ENCODE peak calls at places on chromosomes 16 and 17, in six cellular contexts. One of them, this sample, is unnamed.

GRCh38 chr17:26792486-26792885 is 501.4 kb upstream of the WSB1 start:
- DNase-seq in esophagus squamous epithelium: no peak
- DNase-seq in body of pancreas: no peak
- DNase-seq in glutamatergic neuron: no peak
- DNase-seq in GM12865: peak
- DNase-seq in NB4: peak
- DNase-seq in this sample: no peak

GRCh38 chr16:9042943-9043680 is 48.3 kb upstream of the HAPSTR1 start:
- DNase-seq in glutamatergic neuron: no peak
- DNase-seq in NB4: no peak
- DNase-seq in GM12865: no peak
- DNase-seq in body of pancreas: peak
- DNase-seq in esophagus squamous epithelium: no peak
- DNase-seq in this sample: no peak

GRCh38 chr17:66952031-66952524 is 12.4 kb upstream of the CACNG4 start:
- DNase-seq in esophagus squamous epithelium: no peak
- DNase-seq in GM12865: no peak
- DNase-seq in NB4: no peak
- DNase-seq in body of pancreas: peak
- DNase-seq in glutamatergic neuron: no peak
- DNase-seq in this sample: no peak

GRCh38 chr16:11994187-11995119 is 17.9 kb downstream of the SNX29 start:
- DNase-seq in body of pancreas: peak
- DNase-seq in glutamatergic neuron: no peak
- DNase-seq in NB4: peak
- DNase-seq in esophagus squamous epithelium: no peak
- DNase-seq in GM12865: no peak
- DNase-seq in this sample: no peak

GRCh38 chr16:1237990-1238389 is 2.5 kb upstream of the TPSAB1 start:
- DNase-seq in NB4: no peak
- DNase-seq in GM12865: no peak
- DNase-seq in body of pancreas: no peak
- DNase-seq in esophagus squamous epithelium: no peak
- DNase-seq in glutamatergic neuron: no peak
- DNase-seq in this sample: no peak

GRCh38 chr16:23962001-23962400 is 126.2 kb downstream of the PRKCB start:
- DNase-seq in body of pancreas: no peak
- DNase-seq in NB4: no peak
- DNase-seq in esophagus squamous epithelium: no peak
- DNase-seq in glutamatergic neuron: no peak
- DNase-seq in GM12865: no peak
- DNase-seq in this sample: no peak

GRCh38 chr17:64112978-64113377 is 17.0 kb downstream of the ERN1 start:
- DNase-seq in NB4: no peak
- DNase-seq in glutamatergic neuron: no peak
- DNase-seq in esophagus squamous epithelium: no peak
- DNase-seq in GM12865: no peak
- DNase-seq in body of pancreas: no peak
- DNase-seq in this sample: no peak

GRCh38 chr16:11792404-11793260 is 4.4 kb downstream of the ZC3H7A start:
- DNase-seq in body of pancreas: peak
- DNase-seq in NB4: no peak
- DNase-seq in esophagus squamous epithelium: no peak
- DNase-seq in glutamatergic neuron: peak
- DNase-seq in GM12865: no peak
- DNase-seq in this sample: no peak

GRCh38 chr17:17042851-17043667 is 802 bp downstream of the MPRIP start:
- DNase-seq in glutamatergic neuron: peak
- DNase-seq in esophagus squamous epithelium: no peak
- DNase-seq in NB4: peak
- DNase-seq in body of pancreas: peak
- DNase-seq in GM12865: peak
- DNase-seq in this sample: peak

GRCh38 chr17:2335726-2336214 is 487 bp downstream of the TSR1 start:
- DNase-seq in GM12865: no peak
- DNase-seq in NB4: peak
- DNase-seq in esophagus squamous epithelium: no peak
- DNase-seq in glutamatergic neuron: no peak
- DNase-seq in body of pancreas: peak
- DNase-seq in this sample: no peak

GRCh38 chr17:48505788-48506187 is 25.0 kb downstream of the HOXB1 start:
- DNase-seq in glutamatergic neuron: no peak
- DNase-seq in GM12865: peak
- DNase-seq in NB4: peak
- DNase-seq in esophagus squamous epithelium: no peak
- DNase-seq in body of pancreas: peak
- DNase-seq in this sample: no peak

GRCh38 chr16:24997665-24998064 is 17.5 kb downstream of the ARHGAP17 start:
- DNase-seq in NB4: no peak
- DNase-seq in GM12865: no peak
- DNase-seq in body of pancreas: no peak
- DNase-seq in esophagus squamous epithelium: no peak
- DNase-seq in glutamatergic neuron: no peak
- DNase-seq in this sample: no peak

GRCh38 chr17:3727041-3727440 is 3.3 kb downstream of the HASPIN start:
- DNase-seq in glutamatergic neuron: no peak
- DNase-seq in GM12865: peak
- DNase-seq in esophagus squamous epithelium: no peak
- DNase-seq in NB4: peak
- DNase-seq in body of pancreas: no peak
- DNase-seq in this sample: no peak

GRCh38 chr16:70294385-70295029 is 4.5 kb upstream of the DDX19B start:
- DNase-seq in NB4: no peak
- DNase-seq in GM12865: no peak
- DNase-seq in esophagus squamous epithelium: no peak
- DNase-seq in glutamatergic neuron: no peak
- DNase-seq in body of pancreas: no peak
- DNase-seq in this sample: no peak

GRCh38 chr17:1488826-1489275 is 3.6 kb downstream of the MYO1C start:
- DNase-seq in glutamatergic neuron: no peak
- DNase-seq in NB4: no peak
- DNase-seq in body of pancreas: no peak
- DNase-seq in esophagus squamous epithelium: no peak
- DNase-seq in GM12865: no peak
- DNase-seq in this sample: no peak

GRCh38 chr16:15857779-15858560 is 1.1 kb upstream of the MYH11 start:
- DNase-seq in GM12865: no peak
- DNase-seq in esophagus squamous epithelium: no peak
- DNase-seq in NB4: no peak
- DNase-seq in body of pancreas: peak
- DNase-seq in glutamatergic neuron: peak
- DNase-seq in this sample: no peak

GRCh38 chr16:79599837-79600635 is 501 bp downstream of the MAF start:
- DNase-seq in esophagus squamous epithelium: no peak
- DNase-seq in glutamatergic neuron: peak
- DNase-seq in body of pancreas: peak
- DNase-seq in NB4: peak
- DNase-seq in GM12865: peak
- DNase-seq in this sample: peak

GRCh38 chr17:49035470-49036269 is 38.5 kb downstream of the IGF2BP1 start:
- DNase-seq in body of pancreas: peak
- DNase-seq in esophagus squamous epithelium: no peak
- DNase-seq in GM12865: peak
- DNase-seq in NB4: peak
- DNase-seq in glutamatergic neuron: peak
- DNase-seq in this sample: peak

GRCh38 chr17:40307691-40308289 is 1.2 kb upstream of the RARA start:
- DNase-seq in esophagus squamous epithelium: no peak
- DNase-seq in glutamatergic neuron: no peak
- DNase-seq in NB4: peak
- DNase-seq in GM12865: no peak
- DNase-seq in body of pancreas: no peak
- DNase-seq in this sample: no peak

GRCh38 chr17:17877548-17878358 is 41.0 kb upstream of the SREBF1 start:
- DNase-seq in glutamatergic neuron: no peak
- DNase-seq in esophagus squamous epithelium: peak
- DNase-seq in NB4: no peak
- DNase-seq in GM12865: no peak
- DNase-seq in body of pancreas: peak
- DNase-seq in this sample: peak

GRCh38 chr17:39235555-39236221 is 9.9 kb upstream of the STAC2 start:
- DNase-seq in GM12865: peak
- DNase-seq in NB4: peak
- DNase-seq in glutamatergic neuron: peak
- DNase-seq in esophagus squamous epithelium: no peak
- DNase-seq in body of pancreas: peak
- DNase-seq in this sample: peak

GRCh38 chr17:28974451-28974850 is 23.1 kb upstream of the PHF12 start:
- DNase-seq in body of pancreas: no peak
- DNase-seq in GM12865: no peak
- DNase-seq in esophagus squamous epithelium: no peak
- DNase-seq in NB4: no peak
- DNase-seq in glutamatergic neuron: no peak
- DNase-seq in this sample: no peak

GRCh38 chr16:9489823-9490467 is 398.5 kb downstream of the HAPSTR1 start:
- DNase-seq in GM12865: no peak
- DNase-seq in body of pancreas: peak
- DNase-seq in glutamatergic neuron: no peak
- DNase-seq in NB4: no peak
- DNase-seq in esophagus squamous epithelium: no peak
- DNase-seq in this sample: no peak

GRCh38 chr16:89035698-89036570 is 57.7 kb upstream of the ACSF3 start:
- DNase-seq in GM12865: no peak
- DNase-seq in body of pancreas: no peak
- DNase-seq in glutamatergic neuron: peak
- DNase-seq in esophagus squamous epithelium: no peak
- DNase-seq in NB4: no peak
- DNase-seq in this sample: peak

GRCh38 chr17:76650505-76650904 is 6.9 kb upstream of the ST6GALNAC1 start:
- DNase-seq in glutamatergic neuron: no peak
- DNase-seq in GM12865: no peak
- DNase-seq in esophagus squamous epithelium: no peak
- DNase-seq in body of pancreas: no peak
- DNase-seq in NB4: no peak
- DNase-seq in this sample: no peak

GRCh38 chr17:69236946-69237345 is 8.3 kb upstream of the ABCA10 start:
- DNase-seq in NB4: no peak
- DNase-seq in glutamatergic neuron: no peak
- DNase-seq in esophagus squamous epithelium: no peak
- DNase-seq in GM12865: no peak
- DNase-seq in body of pancreas: no peak
- DNase-seq in this sample: no peak

GRCh38 chr17:69235338-69236058 is 6.9 kb upstream of the ABCA10 start:
- DNase-seq in glutamatergic neuron: peak
- DNase-seq in NB4: peak
- DNase-seq in body of pancreas: peak
- DNase-seq in GM12865: peak
- DNase-seq in esophagus squamous epithelium: peak
- DNase-seq in this sample: peak

GRCh38 chr17:69240201-69240600 is 11.6 kb upstream of the ABCA10 start:
- DNase-seq in glutamatergic neuron: no peak
- DNase-seq in NB4: no peak
- DNase-seq in esophagus squamous epithelium: no peak
- DNase-seq in GM12865: no peak
- DNase-seq in body of pancreas: no peak
- DNase-seq in this sample: no peak

GRCh38 chr17:69236464-69236863 is 7.8 kb upstream of the ABCA10 start:
- DNase-seq in esophagus squamous epithelium: no peak
- DNase-seq in GM12865: no peak
- DNase-seq in glutamatergic neuron: no peak
- DNase-seq in NB4: no peak
- DNase-seq in body of pancreas: no peak
- DNase-seq in this sample: no peak

DNA sequence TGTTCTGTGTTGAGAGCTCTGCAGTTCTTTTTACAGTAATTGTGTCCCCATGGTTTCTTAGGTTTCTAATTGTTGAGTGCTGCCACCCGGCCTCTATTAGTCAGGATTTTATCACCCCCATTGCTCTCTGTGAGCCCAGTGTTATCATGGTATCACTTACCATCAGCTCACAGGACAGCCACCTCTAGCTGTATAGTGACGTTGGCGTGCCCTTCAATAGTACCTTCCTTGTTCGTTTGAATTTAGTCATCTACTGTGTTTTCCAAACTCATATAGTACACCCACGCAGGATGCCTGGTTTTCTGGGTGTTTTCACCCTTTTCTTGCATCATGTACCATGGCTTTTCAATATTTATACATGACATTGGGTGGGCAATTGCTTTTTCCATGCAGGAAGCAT is 11.0 kb upstream of the ABCA10 start:
- DNase-seq in esophagus squamous epithelium: no peak
- DNase-seq in glutamatergic neuron: no peak
- DNase-seq in NB4: no peak
- DNase-seq in body of pancreas: no peak
- DNase-seq in GM12865: no peak
- DNase-seq in this sample: no peak
- TF ChIP-seq CTCF in esophagus squamous epithelium: no peak
- TF ChIP-seq CTCF in glutamatergic neuron: no peak
- TF ChIP-seq CTCF in NB4: no peak
- TF ChIP-seq CTCF in body of pancreas: no peak
- TF ChIP-seq CTCF in GM12865: no peak
- TF ChIP-seq CTCF in this sample: no peak

GRCh38 chr17:71099003-71099710 is 929.8 kb downstream of the KCNJ2 start:
- DNase-seq in body of pancreas: no peak
- DNase-seq in glutamatergic neuron: no peak
- DNase-seq in GM12865: no peak
- DNase-seq in NB4: no peak
- DNase-seq in esophagus squamous epithelium: no peak
- DNase-seq in this sample: no peak
- TF ChIP-seq CTCF in body of pancreas: no peak
- TF ChIP-seq CTCF in glutamatergic neuron: no peak
- TF ChIP-seq CTCF in GM12865: no peak
- TF ChIP-seq CTCF in NB4: no peak
- TF ChIP-seq CTCF in esophagus squamous epithelium: no peak
- TF ChIP-seq CTCF in this sample: no peak

GRCh38 chr16:81552743-81553079 is 108.1 kb downstream of the CMIP start:
- DNase-seq in GM12865: no peak
- DNase-seq in esophagus squamous epithelium: no peak
- DNase-seq in body of pancreas: no peak
- DNase-seq in glutamatergic neuron: no peak
- DNase-seq in NB4: no peak
- DNase-seq in this sample: no peak

GRCh38 chr16:81549547-81550411 is 105.2 kb downstream of the CMIP start:
- DNase-seq in glutamatergic neuron: no peak
- DNase-seq in NB4: no peak
- DNase-seq in body of pancreas: no peak
- DNase-seq in GM12865: no peak
- DNase-seq in esophagus squamous epithelium: no peak
- DNase-seq in this sample: peak

GRCh38 chr16:81551821-81552304 is 107.3 kb downstream of the CMIP start:
- DNase-seq in esophagus squamous epithelium: no peak
- DNase-seq in body of pancreas: no peak
- DNase-seq in NB4: no peak
- DNase-seq in GM12865: no peak
- DNase-seq in glutamatergic neuron: no peak
- DNase-seq in this sample: peak

GRCh38 chr16:81550412-81550768 is 105.8 kb downstream of the CMIP start:
- DNase-seq in GM12865: no peak
- DNase-seq in esophagus squamous epithelium: no peak
- DNase-seq in body of pancreas: no peak
- DNase-seq in glutamatergic neuron: no peak
- DNase-seq in NB4: no peak
- DNase-seq in this sample: no peak

GRCh38 chr16:81551141-81551808 is 106.7 kb downstream of the CMIP start:
- DNase-seq in GM12865: peak
- DNase-seq in esophagus squamous epithelium: no peak
- DNase-seq in glutamatergic neuron: no peak
- DNase-seq in NB4: peak
- DNase-seq in body of pancreas: no peak
- DNase-seq in this sample: peak
- TF ChIP-seq CTCF in GM12865: no peak
- TF ChIP-seq CTCF in esophagus squamous epithelium: no peak
- TF ChIP-seq CTCF in glutamatergic neuron: no peak
- TF ChIP-seq CTCF in NB4: no peak
- TF ChIP-seq CTCF in body of pancreas: no peak
- TF ChIP-seq CTCF in this sample: no peak

GRCh38 chr16:84175351-84176081 is 11.3 kb downstream of the TAF1C start:
- DNase-seq in esophagus squamous epithelium: no peak
- DNase-seq in NB4: peak
- DNase-seq in GM12865: peak
- DNase-seq in glutamatergic neuron: peak
- DNase-seq in body of pancreas: peak
- DNase-seq in this sample: no peak
- TF ChIP-seq CTCF in esophagus squamous epithelium: peak
- TF ChIP-seq CTCF in NB4: peak
- TF ChIP-seq CTCF in GM12865: peak
- TF ChIP-seq CTCF in glutamatergic neuron: peak
- TF ChIP-seq CTCF in body of pancreas: peak
- TF ChIP-seq CTCF in this sample: peak

This sample was measured in right lobe of liver.